ENCODE peak calls at places on chromosomes 16 and 17, in six cellular contexts. Q is stimulated activated CD4-positive, alpha-beta T cell treated with anti-CD3 and anti-CD28 coated beads, Interleukin-2, amount 100 ng/mL, for 48 hours; G is naive thymus-derived CD8-positive, alpha-beta T cell; L is Panc1; B is GM04503; R is hepatic stellate cell. S is an unnamed sample.

GRCh38 chr16:57868913-57869520 is 66.7 kb upstream of the KIFC3 start:
- DNase-seq in L (no peak), G (no peak), B (no peak), Q (no peak), R (no peak), S (no peak)

GRCh38 chr17:14744716-14745115 is 443.8 kb downstream of the HS3ST3B1 start:
- DNase-seq in R (no peak), B (no peak), L (no peak), G (no peak), Q (no peak), S (no peak)

GRCh38 chr17:18246880-18247612 is 11.5 kb downstream of the FLII start:
- DNase-seq in Q (peak), R (peak), G (no peak), B (no peak), L (no peak), S (peak)

GRCh38 chr17:68195667-68196393 is 52.0 kb upstream of the AMZ2 start:
- DNase-seq in Q (no peak), L (no peak), G (no peak), R (no peak), B (no peak), S (no peak)

GRCh38 chr17:46976626-46977270 is 2.3 kb downstream of the RPRML start:
- DNase-seq in G (no peak), B (no peak), L (no peak), Q (no peak), R (no peak), S (no peak)

GRCh38 chr17:31136319-31136718 is 41.5 kb downstream of the NF1 start:
- DNase-seq in B (no peak), G (no peak), L (no peak), R (no peak), Q (no peak), S (no peak)

GRCh38 chr16:1414532-1415265 is at the start of gene UNKL:
- DNase-seq in G (peak), B (no peak), Q (peak), R (peak), L (no peak), S (no peak)

GRCh38 chr16:29698484-29699323 is 19.7 kb downstream of the QPRT start:
- DNase-seq in B (no peak), Q (no peak), R (no peak), G (no peak), L (no peak), S (no peak)

GRCh38 chr17:6711081-6711674 is 2.0 kb downstream of the SLC13A5 start:
- DNase-seq in R (no peak), G (no peak), Q (no peak), B (no peak), L (no peak), S (no peak)

GRCh38 chr17:57676543-57676942 is 68.6 kb downstream of the CCDC182 start:
- DNase-seq in L (no peak), R (no peak), Q (no peak), G (no peak), B (no peak), S (no peak)

GRCh38 chr17:3026856-3027751 is 36.3 kb downstream of the OR1D5 start:
- DNase-seq in Q (no peak), G (no peak), B (no peak), L (no peak), R (no peak), S (no peak)

GRCh38 chr17:50051082-50051576 is 4.8 kb upstream of the ITGA3 start:
- DNase-seq in Q (peak), L (peak), B (no peak), R (peak), G (no peak), S (no peak)

S was measured in CMK.